ENCODE peak calls at places on chromosomes 5 and 9, in ten cellular contexts. E, H, Z, J, Q, I, W, N, A and M are unnamed samples.

GRCh38 chr5:54887663-54888062 is 97.7 kb downstream of the ESM1 start:
- DNase-seq in E (no peak), H (no peak), Z (no peak), J (no peak), Q (no peak), I (no peak), W (no peak), N (no peak), A (no peak), M (no peak)

GRCh38 chr9:132744881-132745761 is 74.9 kb downstream of the GTF3C4 start:
- DNase-seq in E (no peak), H (peak; percentile 54), Z (no peak), J (no peak), Q (no peak), I (no peak), W (no peak), N (no peak), A (no peak), M (no peak)

GRCh38 chr9:78207319-78207718 is 28.6 kb upstream of the CEP78 start:
- DNase-seq in E (no peak), H (no peak), Z (no peak), J (no peak), Q (no peak), I (no peak), W (no peak), N (no peak), A (no peak), M (no peak)

GRCh38 chr5:98105651-98106050 is 667.8 kb upstream of the RGMB start:
- DNase-seq in E (no peak), H (no peak), Z (no peak), J (no peak), Q (no peak), I (no peak), W (no peak), N (no peak), A (no peak), M (no peak)

GRCh38 chr5:140567136-140567818 is 2.6 kb downstream of the SLC35A4 start:
- DNase-seq in E (no peak), H (no peak), Z (no peak), J (no peak), Q (no peak), I (no peak), W (no peak), N (no peak), A (no peak), M (no peak)

GRCh38 chr9:134043531-134043988 is 18.3 kb downstream of the BRD3OS start:
- DNase-seq in E (no peak), H (no peak), Z (no peak), J (no peak), Q (no peak), I (no peak), W (no peak), N (no peak), A (no peak), M (no peak)

GRCh38 chr9:72524820-72525539 is 3.6 kb downstream of the TMC1 start:
- DNase-seq in E (peak; percentile 63), H (no peak), Z (no peak), J (no peak), Q (peak; percentile 88), I (peak; percentile 99), W (no peak), N (peak; percentile 30), A (peak; percentile 42), M (peak; percentile 79)

GRCh38 chr9:95089916-95090791 is 227.4 kb downstream of the FANCC start:
- DNase-seq in E (no peak), H (no peak), Z (peak; percentile 52), J (no peak), Q (peak; percentile 63), I (no peak), W (peak; percentile 70), N (no peak), A (no peak), M (no peak)

GRCh38 chr5:1744393-1745189 is 55.0 kb downstream of the MRPL36 start:
- DNase-seq in E (no peak), H (no peak), Z (peak; percentile 28), J (no peak), Q (peak; percentile 8), I (no peak), W (no peak), N (no peak), A (no peak), M (no peak)

GRCh38 chr5:139287890-139288635 is 5.5 kb upstream of the MATR3 start:
- DNase-seq in E (no peak), H (no peak), Z (no peak), J (no peak), Q (no peak), I (no peak), W (no peak), N (no peak), A (no peak), M (no peak)

GRCh38 chr5:95870105-95870672 is 47.7 kb upstream of the GLRX start:
- DNase-seq in E (no peak), H (no peak), Z (no peak), J (no peak), Q (no peak), I (peak; percentile 65), W (no peak), N (peak; percentile 45), A (peak; percentile 47), M (no peak)

GRCh38 chr9:93826209-93826608 is 128.9 kb downstream of the BARX1 start:
- DNase-seq in E (peak; percentile 52), H (no peak), Z (no peak), J (no peak), Q (no peak), I (no peak), W (no peak), N (peak; percentile 43), A (peak; percentile 61), M (no peak)

GRCh38 chr5:97141539-97141938 is 872 bp downstream of the LIX1 start:
- DNase-seq in E (no peak), H (no peak), Z (no peak), J (no peak), Q (no peak), I (no peak), W (no peak), N (no peak), A (no peak), M (no peak)

GRCh38 chr9:137721899-137722298 is 103.1 kb downstream of the EHMT1 start:
- DNase-seq in E (no peak), H (no peak), Z (no peak), J (no peak), Q (no peak), I (no peak), W (no peak), N (no peak), A (no peak), M (no peak)
- TF ChIP-seq CTCF in E (no peak), H (no peak), Z (no peak), J (no peak), Q (no peak), I (peak; percentile 18), W (no peak), N (no peak), A (no peak), M (no peak)

GRCh38 chr5:22319798-22320197 is 533.3 kb downstream of the CDH12 start:
- DNase-seq in E (no peak), H (no peak), Z (no peak), J (no peak), Q (no peak), I (no peak), W (no peak), N (no peak), A (no peak), M (no peak)
- TF ChIP-seq CTCF in E (no peak), H (no peak), Z (no peak), J (no peak), Q (no peak), I (no peak), W (no peak), N (no peak), A (no peak), M (no peak)

GRCh38 chr5:7742241-7742656 is 108.7 kb downstream of the CFAP90 start:
- DNase-seq in E (no peak), H (no peak), Z (no peak), J (no peak), Q (no peak), I (no peak), W (no peak), N (no peak), A (no peak), M (no peak)

GRCh38 chr5:7741415-7742065 is 109.4 kb downstream of the CFAP90 start:
- DNase-seq in E (no peak), H (no peak), Z (no peak), J (no peak), Q (no peak), I (no peak), W (no peak), N (no peak), A (no peak), M (no peak)

GRCh38 chr5:7747728-7748127 is 103.2 kb downstream of the CFAP90 start:
- DNase-seq in E (no peak), H (no peak), Z (no peak), J (no peak), Q (no peak), I (no peak), W (no peak), N (no peak), A (no peak), M (no peak)

DNA sequence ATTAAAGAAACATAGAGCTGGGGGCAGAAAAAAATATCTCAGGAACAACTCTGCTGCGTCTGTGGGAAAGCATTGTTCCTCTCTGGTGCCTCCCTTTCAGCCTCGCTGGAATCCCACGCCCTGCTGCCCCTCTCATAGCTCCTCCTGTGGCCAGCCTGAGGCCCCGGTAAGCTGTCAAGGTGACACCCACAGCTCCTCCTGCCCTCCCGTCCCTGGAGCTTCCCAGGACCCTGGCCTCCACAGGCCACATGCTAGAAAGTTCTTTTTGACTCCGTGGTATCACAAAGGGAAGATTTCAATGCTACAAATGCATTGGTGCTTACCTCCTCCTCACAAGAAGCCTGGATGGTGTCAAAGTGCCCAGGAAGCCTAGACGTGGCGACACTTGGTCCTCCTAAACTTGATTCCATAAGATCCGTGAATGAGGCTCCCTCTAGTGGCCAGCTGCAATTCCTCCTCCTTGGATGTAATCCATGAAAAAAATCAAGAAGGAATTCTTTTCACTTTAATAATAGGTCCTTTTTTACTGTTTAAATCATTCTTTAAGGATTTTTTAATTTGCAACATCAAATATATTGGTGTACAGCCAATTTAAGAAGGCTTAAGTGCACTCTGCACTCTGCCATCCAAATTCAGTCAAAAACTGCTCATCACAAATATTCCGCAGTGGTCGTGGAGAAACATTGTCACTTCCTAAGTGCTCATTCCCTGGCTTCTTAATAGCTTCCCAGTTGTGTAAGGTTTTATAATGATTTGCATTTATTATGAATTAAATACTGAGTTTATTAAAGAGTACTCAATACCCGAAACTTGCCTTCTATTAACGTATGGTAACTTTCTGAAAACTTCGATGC is 104.8 kb downstream of the CFAP90 start:
- DNase-seq in E (peak; percentile 73), H (peak; percentile 88), Z (peak; percentile 75), J (peak; percentile 77), Q (peak; percentile 68), I (peak; percentile 41), W (peak; percentile 34), N (peak; percentile 40), A (peak; percentile 47), M (peak; percentile 38)
- TF ChIP-seq CTCF in E (peak; percentile 93), H (peak; percentile 95), Z (peak; percentile 75), J (peak; percentile 89), Q (peak; percentile 95), I (peak; percentile 96), W (peak; percentile 87), N (peak; percentile 83), A (peak; percentile 52), M (peak; percentile 92)

DNA sequence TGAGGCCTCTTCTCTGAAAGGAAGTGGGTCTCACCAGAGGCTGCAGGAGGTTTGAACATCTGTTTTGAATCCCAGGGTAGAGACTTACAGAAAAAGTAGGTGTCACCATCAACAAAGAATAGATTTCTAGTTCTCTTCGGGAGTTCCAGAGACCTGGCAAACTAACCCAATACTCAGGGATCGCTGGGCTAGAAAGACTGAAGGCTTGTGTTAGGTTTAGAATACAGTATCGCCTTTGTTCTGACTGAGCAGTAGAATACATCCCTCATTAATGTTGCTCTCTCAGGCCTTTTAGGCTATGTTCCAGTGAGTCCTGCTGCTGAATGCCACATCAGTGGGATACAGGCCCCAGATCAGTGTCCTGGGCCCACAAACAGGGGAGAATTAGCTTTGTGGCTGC is 27.2 kb downstream of the RUSC2 start:
- DNase-seq in E (no peak), H (no peak), Z (no peak), J (no peak), Q (no peak), I (no peak), W (no peak), N (no peak), A (no peak), M (no peak)
- TF ChIP-seq CTCF in E (no peak), H (no peak), Z (no peak), J (no peak), Q (no peak), I (no peak), W (no peak), N (no peak), A (no peak), M (no peak)